ENCODE peak calls at places on chromosomes 11 and 22, in five cellular contexts. Z is non-pigmented ciliary epithelial cell; N is hypothalamus; P is activated naive CD4-positive, alpha-beta T cell; C is RKO. E is an unnamed sample.

GRCh38 chr22:30675436-30675835 is 7.8 kb upstream of the DUSP18 start:
- DNase-seq in N (no peak), C (no peak), Z (no peak), P (no peak), E (no peak)

GRCh38 chr11:67366546-67366945 is 6.9 kb downstream of the CLCF1 start:
- DNase-seq in N (no peak), P (no peak), C (no peak), Z (no peak), E (no peak)

GRCh38 chr22:35480627-35481565 is 59.7 kb upstream of the RASD2 start:
- DNase-seq in P (no peak), N (no peak), Z (no peak), C (no peak), E (no peak)

GRCh38 chr11:369336-370018 is at the start of gene B4GALNT4:
- DNase-seq in N (no peak), P (peak), Z (no peak), C (no peak), E (no peak)

GRCh38 chr11:115845872-115846271 is 341.7 kb upstream of the CADM1 start:
- DNase-seq in P (no peak), Z (no peak), C (no peak), N (no peak), E (no peak)

GRCh38 chr11:86476109-86476861 is 101.6 kb downstream of the CCDC81 start:
- DNase-seq in P (no peak), Z (no peak), C (no peak), N (no peak), E (no peak)

GRCh38 chr11:132158091-132158490 is 787.7 kb downstream of the NTM start:
- DNase-seq in N (no peak), Z (no peak), P (no peak), C (peak), E (no peak)

GRCh38 chr11:73275381-73275750 is 3.2 kb downstream of the P2RY6 start:
- DNase-seq in P (no peak), C (no peak), Z (no peak), N (no peak), E (no peak)

GRCh38 chr22:20267441-20268288 is 453 bp downstream of the RTN4R start:
- DNase-seq in P (no peak), Z (no peak), C (peak), N (no peak), E (no peak)

GRCh38 chr11:33624082-33624481 is 76.5 kb downstream of the C11orf91 start:
- DNase-seq in C (no peak), P (no peak), Z (no peak), N (no peak), E (no peak)

GRCh38 chr11:94199367-94200130 is 70.9 kb downstream of the PANX1 start:
- DNase-seq in C (no peak), Z (no peak), N (no peak), P (no peak), E (no peak)

GRCh38 chr11:126528075-126528474 is 172.6 kb downstream of the ST3GAL4 start:
- DNase-seq in Z (no peak), P (no peak), C (no peak), N (no peak), E (no peak)